ENCODE peak calls at places on chromosomes 6 and 20, in four cellular contexts. F, W, Q and K are unnamed samples.

GRCh38 chr20:22386300-22386623 is 198.1 kb downstream of the FOXA2 start:
- DNase-seq in F (no peak), W (no peak), Q (no peak), K (no peak)

GRCh38 chr20:62313021-62313420 is 10.2 kb downstream of the ADRM1 start:
- DNase-seq in F (no peak), W (no peak), Q (no peak), K (no peak)

GRCh38 chr6:139369068-139369467 is 5.4 kb downstream of the CITED2 start:
- DNase-seq in F (no peak), W (no peak), Q (no peak), K (no peak)

GRCh38 chr20:61478094-61478493 is 226.0 kb downstream of the CDH4 start:
- DNase-seq in F (no peak), W (no peak), Q (no peak), K (no peak)

GRCh38 chr20:45044084-45044573 is 56.8 kb downstream of the KCNS1 start:
- DNase-seq in F (peak), W (no peak), Q (peak), K (peak)

GRCh38 chr6:138194221-138194620 is 24.1 kb downstream of the PBOV1 start:
- DNase-seq in F (no peak), W (no peak), Q (no peak), K (no peak)

GRCh38 chr6:16398587-16398986 is 160.2 kb downstream of the GMPR start:
- DNase-seq in F (no peak), W (no peak), Q (no peak), K (peak)

GRCh38 chr20:63835031-63835858 is 4.2 kb upstream of the ZBTB46 start:
- DNase-seq in F (peak), W (no peak), Q (peak), K (peak)

GRCh38 chr6:89385156-89385667 is 26.9 kb downstream of the RRAGD start:
- DNase-seq in F (no peak), W (no peak), Q (no peak), K (no peak)